ENCODE peak calls at places on chromosomes 6 and 20, in ten cellular contexts. Y, I, T, Z, N, H, L, A, W and O are unnamed samples.

GRCh38 chr6:52495859-52496396 is 75.8 kb downstream of the EFHC1 start:
- DNase-seq in Y (no peak), I (no peak), T (no peak), Z (no peak), N (no peak), H (no peak), L (peak; percentile 66), A (no peak), W (no peak), O (no peak)

GRCh38 chr6:111602481-111603404 is 2.9 kb downstream of the TRAF3IP2 start:
- DNase-seq in Y (no peak), I (no peak), T (peak; percentile 64), Z (no peak), N (no peak), H (no peak), L (no peak), A (no peak), W (no peak), O (peak; percentile 49)

GRCh38 chr20:51196991-51197651 is 174.2 kb upstream of the KCNG1 start:
- DNase-seq in Y (no peak), I (no peak), T (no peak), Z (no peak), N (no peak), H (no peak), L (no peak), A (no peak), W (no peak), O (no peak)

GRCh38 chr6:34039943-34040342 is 105.9 kb downstream of the GRM4 start:
- DNase-seq in Y (no peak), I (no peak), T (no peak), Z (no peak), N (no peak), H (no peak), L (no peak), A (no peak), W (no peak), O (no peak)

GRCh38 chr6:106974999-106975698 is 620 bp upstream of the CD24 start:
- DNase-seq in Y (peak; percentile 55), I (no peak), T (no peak), Z (peak; percentile 74), N (peak; percentile 28), H (peak; percentile 61), L (peak; percentile 84), A (no peak), W (peak; percentile 53), O (peak; percentile 47)

GRCh38 chr6:52423971-52424381 is 3.8 kb downstream of the EFHC1 start:
- DNase-seq in Y (no peak), I (no peak), T (peak; percentile 70), Z (no peak), N (peak; percentile 67), H (no peak), L (no peak), A (no peak), W (no peak), O (no peak)

GRCh38 chr6:56671651-56672461 is 29.2 kb upstream of the DST start:
- DNase-seq in Y (no peak), I (no peak), T (no peak), Z (peak; percentile 33), N (no peak), H (no peak), L (no peak), A (no peak), W (no peak), O (peak; percentile 18)

GRCh38 chr6:82113231-82113630 is 134.3 kb downstream of the IBTK start:
- DNase-seq in Y (no peak), I (no peak), T (no peak), Z (no peak), N (no peak), H (no peak), L (no peak), A (no peak), W (no peak), O (no peak)

GRCh38 chr20:61673152-61673551 is 392.5 kb downstream of the TAF4 start:
- DNase-seq in Y (peak; percentile 81), I (no peak), T (no peak), Z (no peak), N (no peak), H (no peak), L (no peak), A (no peak), W (no peak), O (no peak)

GRCh38 chr20:61382194-61382593 is 130.1 kb downstream of the CDH4 start:
- DNase-seq in Y (no peak), I (no peak), T (no peak), Z (no peak), N (no peak), H (no peak), L (no peak), A (no peak), W (no peak), O (no peak)

GRCh38 chr20:43271980-43272379 is 82.3 kb upstream of the PTPRT start:
- DNase-seq in Y (no peak), I (no peak), T (no peak), Z (no peak), N (no peak), H (no peak), L (no peak), A (no peak), W (no peak), O (no peak)

GRCh38 chr6:91572855-91573254 is 986.0 kb upstream of the MAP3K7 start:
- DNase-seq in Y (no peak), I (no peak), T (no peak), Z (no peak), N (no peak), H (no peak), L (no peak), A (no peak), W (no peak), O (no peak)

GRCh38 chr6:80331522-80331921 is 225.1 kb downstream of the BCKDHB start:
- DNase-seq in Y (peak; percentile 84), I (no peak), T (no peak), Z (no peak), N (no peak), H (no peak), L (no peak), A (no peak), W (peak; percentile 50), O (no peak)

GRCh38 chr20:44643596-44644383 is 7.7 kb downstream of the ADA start:
- DNase-seq in Y (no peak), I (peak; percentile 61), T (peak; percentile 53), Z (no peak), N (peak; percentile 34), H (no peak), L (peak; percentile 50), A (peak; percentile 31), W (no peak), O (peak; percentile 33)

GRCh38 chr20:46311719-46312074 is 3.4 kb upstream of the CDH22 start:
- DNase-seq in Y (no peak), I (no peak), T (no peak), Z (no peak), N (no peak), H (no peak), L (no peak), A (no peak), W (no peak), O (no peak)

GRCh38 chr6:150202404-150202803 is 59.6 kb downstream of the PPP1R14C start:
- DNase-seq in Y (no peak), I (no peak), T (no peak), Z (no peak), N (no peak), H (no peak), L (no peak), A (no peak), W (no peak), O (peak; percentile 90)

GRCh38 chr6:46637145-46637544 is 15.5 kb downstream of the CYP39A1 start:
- DNase-seq in Y (no peak), I (no peak), T (peak; percentile 6), Z (no peak), N (no peak), H (no peak), L (peak; percentile 78), A (no peak), W (no peak), O (no peak)

GRCh38 chr20:1568166-1568490 is 10.6 kb upstream of the SIRPD start:
- DNase-seq in Y (no peak), I (no peak), T (no peak), Z (no peak), N (no peak), H (no peak), L (no peak), A (no peak), W (no peak), O (no peak)